ENCODE peak calls at places on chromosomes 11 and 22, in ten cellular contexts. I is stimulated activated effector memory CD8-positive, alpha-beta T cell treated with anti-CD3 and anti-CD28 coated beads, Interleukin-12 subunit alpha, Interleukin-12 subunit beta, amount 100 ng/mL, for 72 hours; E is AG08395; H is EH; L is Panc1; G is heart right ventricle; D is ascending aorta; U is stimulated activated CD8-positive, alpha-beta memory T cell treated with anti-CD3 and anti-CD28 coated beads, Interleukin-2, amount 100 ng/mL, for 48 hours; P is effector CD4-positive, alpha-beta T cell; F is cardiac septum. Z is an unnamed sample.
A peak's percentile ranks its signal among the peaks of the same experiment; 100 is the strongest.

GRCh38 chr22:44391481-44392445 is 79.0 kb upstream of the SHISAL1 start:
- DNase-seq in I (no peak), E (no peak), H (no peak), L (no peak), G (no peak), D (no peak), U (no peak), P (no peak), F (peak; percentile 58), Z (no peak)

GRCh38 chr22:50599816-50600454 is 658 bp upstream of the MAPK8IP2 start:
- DNase-seq in I (peak; percentile 55), E (peak; percentile 88), H (peak; percentile 41), L (no peak), G (peak; percentile 57), D (no peak), U (peak; percentile 54), P (peak; percentile 54), F (peak; percentile 82), Z (peak; percentile 79)

GRCh38 chr11:9293646-9294045 is 20.7 kb downstream of the TMEM41B start:
- DNase-seq in I (no peak), E (no peak), H (no peak), L (no peak), G (no peak), D (no peak), U (no peak), P (no peak), F (no peak), Z (no peak)

GRCh38 chr11:103537904-103538502 is 428.8 kb downstream of the DYNC2H1 start:
- DNase-seq in I (no peak), E (peak; percentile 40), H (peak; percentile 52), L (no peak), G (no peak), D (no peak), U (no peak), P (no peak), F (no peak), Z (no peak)

GRCh38 chr11:3159296-3160190 is 5.6 kb downstream of the OSBPL5 start:
- DNase-seq in I (no peak), E (no peak), H (peak; percentile 34), L (no peak), G (no peak), D (no peak), U (no peak), P (no peak), F (no peak), Z (no peak)

GRCh38 chr22:48557473-48557872 is 1270.2 kb downstream of the BRD1 start:
- DNase-seq in I (no peak), E (no peak), H (no peak), L (no peak), G (no peak), D (no peak), U (no peak), P (no peak), F (no peak), Z (no peak)

GRCh38 chr22:37019309-37020191 is at the start of the genes MPST and TST:
- DNase-seq in I (peak; percentile 55), E (peak; percentile 85), H (peak; percentile 75), L (no peak), G (peak; percentile 83), D (peak; percentile 13), U (peak; percentile 28), P (no peak), F (peak; percentile 91), Z (peak; percentile 89)

GRCh38 chr11:10493041-10493663 is 38.1 kb downstream of the AMPD3 start:
- DNase-seq in I (no peak), E (no peak), H (no peak), L (no peak), G (no peak), D (no peak), U (no peak), P (no peak), F (no peak), Z (no peak)

GRCh38 chr11:104522123-104522522 is 358.2 kb upstream of the PDGFD start:
- DNase-seq in I (no peak), E (no peak), H (no peak), L (no peak), G (no peak), D (no peak), U (no peak), P (no peak), F (no peak), Z (no peak)

Z was measured in hepatic stellate cell.